ENCODE peak calls at places on chromosomes 7 and 10, in five cellular contexts. One of them, this sample, is unnamed.
A peak's percentile ranks its signal among the peaks of the same experiment; 100 is the strongest.

GRCh38 chr10:7488418-7488829 is 77.6 kb upstream of the SFMBT2 start:
- DNase-seq in lower leg skin: peak; percentile 70
- DNase-seq in epithelial cell of proximal tubule: no peak
- DNase-seq in BJ: no peak
- DNase-seq in sigmoid colon: peak; percentile 86
- DNase-seq in this sample: peak; percentile 18

GRCh38 chr10:121926669-121927360 is 1.0 kb downstream of the ATE1 start:
- DNase-seq in sigmoid colon: no peak
- DNase-seq in BJ: no peak
- DNase-seq in lower leg skin: no peak
- DNase-seq in epithelial cell of proximal tubule: no peak
- DNase-seq in this sample: no peak

GRCh38 chr7:77427996-77428603 is 12.0 kb upstream of the GSAP start:
- DNase-seq in sigmoid colon: no peak
- DNase-seq in epithelial cell of proximal tubule: no peak
- DNase-seq in BJ: peak; percentile 46
- DNase-seq in lower leg skin: no peak
- DNase-seq in this sample: no peak

GRCh38 chr7:44956157-44956766 is 22.6 kb downstream of the MYO1G start:
- DNase-seq in sigmoid colon: no peak
- DNase-seq in lower leg skin: peak; percentile 59
- DNase-seq in epithelial cell of proximal tubule: no peak
- DNase-seq in BJ: no peak
- DNase-seq in this sample: no peak

GRCh38 chr7:151244871-151245346 is 3.6 kb downstream of the SMARCD3 start:
- DNase-seq in BJ: no peak
- DNase-seq in lower leg skin: peak; percentile 80
- DNase-seq in sigmoid colon: peak; percentile 61
- DNase-seq in epithelial cell of proximal tubule: no peak
- DNase-seq in this sample: no peak

GRCh38 chr10:103153765-103154197 is 39.3 kb downstream of the NT5C2 start:
- DNase-seq in BJ: no peak
- DNase-seq in epithelial cell of proximal tubule: no peak
- DNase-seq in lower leg skin: no peak
- DNase-seq in sigmoid colon: no peak
- DNase-seq in this sample: peak; percentile 1

GRCh38 chr7:20783716-20784310 is 2.9 kb downstream of the SP8 start:
- DNase-seq in sigmoid colon: no peak
- DNase-seq in epithelial cell of proximal tubule: no peak
- DNase-seq in lower leg skin: peak; percentile 85
- DNase-seq in BJ: no peak
- DNase-seq in this sample: no peak

GRCh38 chr7:69635572-69636190 is 37.4 kb downstream of the AUTS2 start:
- DNase-seq in BJ: no peak
- DNase-seq in lower leg skin: no peak
- DNase-seq in sigmoid colon: no peak
- DNase-seq in epithelial cell of proximal tubule: no peak
- DNase-seq in this sample: no peak

GRCh38 chr7:42155836-42156540 is 81.0 kb downstream of the GLI3 start:
- DNase-seq in lower leg skin: no peak
- DNase-seq in BJ: no peak
- DNase-seq in sigmoid colon: no peak
- DNase-seq in epithelial cell of proximal tubule: no peak
- DNase-seq in this sample: no peak

GRCh38 chr7:128069367-128070364 is 38.4 kb upstream of the LRRC4 start:
- DNase-seq in BJ: no peak
- DNase-seq in lower leg skin: no peak
- DNase-seq in sigmoid colon: no peak
- DNase-seq in epithelial cell of proximal tubule: no peak
- DNase-seq in this sample: no peak

GRCh38 chr10:6148908-6149307 is 53.8 kb upstream of the PFKFB3 start:
- DNase-seq in BJ: no peak
- DNase-seq in lower leg skin: no peak
- DNase-seq in epithelial cell of proximal tubule: no peak
- DNase-seq in sigmoid colon: no peak
- DNase-seq in this sample: no peak

GRCh38 chr7:112495820-112496462 is 15.2 kb downstream of the LSMEM1 start:
- DNase-seq in epithelial cell of proximal tubule: peak; percentile 32
- DNase-seq in BJ: no peak
- DNase-seq in lower leg skin: no peak
- DNase-seq in sigmoid colon: peak; percentile 79
- DNase-seq in this sample: peak; percentile 71

GRCh38 chr10:118672766-118673715 is 77.6 kb upstream of the PRLHR start:
- DNase-seq in BJ: no peak
- DNase-seq in epithelial cell of proximal tubule: no peak
- DNase-seq in lower leg skin: no peak
- DNase-seq in sigmoid colon: peak; percentile 46
- DNase-seq in this sample: no peak

GRCh38 chr10:103053659-103054581 is 135.8 kb downstream of the CNNM2 start:
- DNase-seq in BJ: peak; percentile 25
- DNase-seq in sigmoid colon: peak; percentile 82
- DNase-seq in lower leg skin: peak; percentile 87
- DNase-seq in epithelial cell of proximal tubule: peak; percentile 37
- DNase-seq in this sample: peak; percentile 19

GRCh38 chr10:133309720-133310398 is 1.1 kb downstream of the ZNF511 start:
- DNase-seq in lower leg skin: no peak
- DNase-seq in BJ: no peak
- DNase-seq in epithelial cell of proximal tubule: no peak
- DNase-seq in sigmoid colon: no peak
- DNase-seq in this sample: no peak
- H3K4me3 ChIP-seq in lower leg skin: no peak overlapping the region
- H3K4me3 ChIP-seq in BJ: no peak overlapping the region
- H3K4me3 ChIP-seq in epithelial cell of proximal tubule: peak overlapping the region; percentile 44
- H3K4me3 ChIP-seq in sigmoid colon: no peak overlapping the region
- H3K4me3 ChIP-seq in this sample: no peak overlapping the region

GRCh38 chr10:15348579-15348978 is 22.5 kb downstream of the FAM171A1 start:
- DNase-seq in epithelial cell of proximal tubule: no peak
- DNase-seq in BJ: no peak
- DNase-seq in sigmoid colon: no peak
- DNase-seq in lower leg skin: peak; percentile 80
- DNase-seq in this sample: no peak
- H3K4me3 ChIP-seq in epithelial cell of proximal tubule: peak overlapping the region; percentile 48
- H3K4me3 ChIP-seq in BJ: peak overlapping the region; percentile 22
- H3K4me3 ChIP-seq in sigmoid colon: peak overlapping the region; percentile 22
- H3K4me3 ChIP-seq in lower leg skin: no peak overlapping the region
- H3K4me3 ChIP-seq in this sample: no peak overlapping the region

DNA sequence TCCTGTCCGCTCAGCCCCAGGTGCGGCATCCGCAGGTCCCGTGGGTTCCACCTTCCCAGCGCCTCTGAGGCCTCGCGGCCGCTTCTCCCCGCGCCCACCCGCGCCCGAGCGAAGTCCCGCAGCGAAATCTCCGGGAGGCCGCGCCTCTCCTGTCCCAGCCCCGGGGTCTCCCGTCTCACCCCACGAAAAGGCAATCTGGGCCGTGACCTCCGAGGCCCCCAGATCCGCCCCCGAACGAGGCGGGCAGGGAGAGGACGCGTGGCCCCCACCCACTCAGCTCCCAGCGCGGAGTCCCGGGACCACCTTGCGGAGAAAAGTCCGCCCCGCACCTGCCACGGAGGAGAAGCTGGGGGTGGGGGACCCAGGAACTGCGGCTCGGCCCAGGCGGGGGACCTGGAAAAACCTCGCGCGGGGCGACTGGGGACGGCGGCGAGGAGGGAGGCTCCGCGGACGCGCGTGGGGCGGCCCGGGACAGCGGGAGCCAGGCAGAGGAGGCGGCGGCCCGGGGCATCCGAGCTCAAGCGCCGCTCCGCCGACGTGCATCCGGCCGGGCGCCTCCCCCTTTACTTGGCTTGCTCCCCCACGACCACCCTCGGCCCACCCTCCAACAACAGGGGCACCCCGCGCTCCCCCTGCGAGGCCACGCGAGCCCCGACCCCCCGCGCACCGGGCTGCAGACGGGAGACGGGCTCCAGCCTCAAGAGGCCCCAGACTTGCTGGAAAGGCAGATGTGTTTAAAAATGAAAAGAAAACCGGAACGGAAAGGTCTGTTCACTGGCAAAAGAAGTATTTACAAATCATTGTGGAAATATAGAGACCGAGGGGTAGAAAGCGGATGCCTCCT is 33.0 kb upstream of the RNF32 start:
- DNase-seq in BJ: no peak
- DNase-seq in sigmoid colon: no peak
- DNase-seq in epithelial cell of proximal tubule: no peak
- DNase-seq in lower leg skin: peak; percentile 74
- DNase-seq in this sample: no peak
- H3K4me3 ChIP-seq in BJ: peak overlapping the region; percentile 30
- H3K4me3 ChIP-seq in sigmoid colon: peak overlapping the region; percentile 45
- H3K4me3 ChIP-seq in epithelial cell of proximal tubule: peak overlapping the region; percentile 49
- H3K4me3 ChIP-seq in lower leg skin: no peak overlapping the region
- H3K4me3 ChIP-seq in this sample: peak overlapping the region; percentile 36

DNA sequence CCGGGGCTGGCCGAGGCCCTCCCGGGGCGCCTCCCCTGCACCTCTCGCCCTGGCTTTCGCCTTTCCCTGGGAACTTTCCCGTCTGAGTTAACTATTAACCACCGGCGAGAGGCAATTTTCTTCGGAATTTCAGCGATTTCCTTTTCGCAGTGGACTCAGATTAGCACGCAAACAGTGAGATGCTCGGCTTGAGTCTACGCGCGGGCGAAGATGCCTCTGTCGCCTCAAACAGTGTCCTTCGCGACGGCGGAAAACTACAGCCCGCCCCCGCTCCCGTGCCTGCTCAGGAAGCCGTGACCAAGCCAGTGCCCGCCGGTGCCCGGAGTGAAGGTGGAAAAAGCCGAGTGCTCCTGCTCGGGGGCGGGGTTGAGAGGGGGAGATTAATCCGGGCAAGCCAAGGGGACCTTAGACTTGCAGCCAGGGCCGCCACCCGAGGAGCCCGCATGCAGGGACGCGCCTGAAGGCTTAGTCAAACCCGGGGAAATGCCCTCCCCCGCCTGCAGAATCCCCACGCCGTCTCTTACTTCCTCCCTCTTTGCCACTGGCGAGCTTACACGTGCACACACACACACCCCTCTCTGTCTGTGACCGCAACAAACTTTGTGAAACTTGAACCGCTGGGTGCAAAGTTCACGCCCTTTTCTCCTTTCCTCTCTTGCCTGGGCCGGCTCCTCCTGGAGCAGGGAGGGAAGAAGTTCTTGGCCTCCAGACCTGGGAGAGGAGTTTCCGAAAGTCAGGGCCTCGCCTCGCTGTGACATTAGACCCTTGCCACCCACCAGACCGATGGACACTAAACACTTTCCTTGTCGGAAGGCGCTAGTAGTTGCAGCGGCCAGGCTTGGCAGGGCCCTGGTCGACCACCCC is 14.4 kb upstream of the PAX2 start:
- DNase-seq in sigmoid colon: no peak
- DNase-seq in BJ: no peak
- DNase-seq in lower leg skin: no peak
- DNase-seq in epithelial cell of proximal tubule: no peak
- DNase-seq in this sample: no peak
- H3K4me3 ChIP-seq in sigmoid colon: peak overlapping the region; percentile 27
- H3K4me3 ChIP-seq in BJ: peak overlapping the region; percentile 6
- H3K4me3 ChIP-seq in lower leg skin: no peak overlapping the region
- H3K4me3 ChIP-seq in epithelial cell of proximal tubule: peak overlapping the region; percentile 64
- H3K4me3 ChIP-seq in this sample: no peak overlapping the region

GRCh38 chr7:148711191-148712102 is 12.7 kb downstream of the CUL1 start:
- DNase-seq in sigmoid colon: no peak
- DNase-seq in lower leg skin: no peak
- DNase-seq in epithelial cell of proximal tubule: no peak
- DNase-seq in BJ: no peak
- DNase-seq in this sample: no peak
- H3K4me3 ChIP-seq in sigmoid colon: no peak overlapping the region
- H3K4me3 ChIP-seq in lower leg skin: no peak overlapping the region
- H3K4me3 ChIP-seq in epithelial cell of proximal tubule: no peak overlapping the region
- H3K4me3 ChIP-seq in BJ: no peak overlapping the region
- H3K4me3 ChIP-seq in this sample: no peak overlapping the region

GRCh38 chr10:107163904-107164861 is at the start of gene SORCS1:
- DNase-seq in epithelial cell of proximal tubule: no peak
- DNase-seq in BJ: no peak
- DNase-seq in lower leg skin: no peak
- DNase-seq in sigmoid colon: peak; percentile 78
- DNase-seq in this sample: no peak
- H3K4me3 ChIP-seq in epithelial cell of proximal tubule: peak within 1 kb of the TSS; percentile 33
- H3K4me3 ChIP-seq in BJ: no peak within 1 kb of the TSS
- H3K4me3 ChIP-seq in lower leg skin: peak within 1 kb of the TSS; percentile 23
- H3K4me3 ChIP-seq in sigmoid colon: peak within 1 kb of the TSS; percentile 63
- H3K4me3 ChIP-seq in this sample: peak within 1 kb of the TSS; percentile 27

GRCh38 chr7:73894851-73895441 is 34.0 kb downstream of the TMEM270 start:
- DNase-seq in sigmoid colon: peak; percentile 92
- DNase-seq in lower leg skin: peak; percentile 97
- DNase-seq in BJ: peak; percentile 99
- DNase-seq in epithelial cell of proximal tubule: no peak
- DNase-seq in this sample: peak; percentile 89
- H3K4me3 ChIP-seq in sigmoid colon: no peak overlapping the region
- H3K4me3 ChIP-seq in lower leg skin: no peak overlapping the region
- H3K4me3 ChIP-seq in BJ: no peak overlapping the region
- H3K4me3 ChIP-seq in epithelial cell of proximal tubule: no peak overlapping the region
- H3K4me3 ChIP-seq in this sample: no peak overlapping the region

GRCh38 chr10:114825513-114826253 is 4.1 kb downstream of the FHIP2A start:
- DNase-seq in lower leg skin: no peak
- DNase-seq in epithelial cell of proximal tubule: peak; percentile 52
- DNase-seq in sigmoid colon: no peak
- DNase-seq in BJ: peak; percentile 97
- DNase-seq in this sample: peak; percentile 43

GRCh38 chr10:114821293-114821914 is at the start of gene FHIP2A:
- DNase-seq in epithelial cell of proximal tubule: no peak
- DNase-seq in lower leg skin: peak; percentile 95
- DNase-seq in sigmoid colon: peak; percentile 82
- DNase-seq in BJ: no peak
- DNase-seq in this sample: peak; percentile 24

GRCh38 chr10:114821915-114822770 is 563 bp downstream of the FHIP2A start:
- DNase-seq in sigmoid colon: peak; percentile 72
- DNase-seq in lower leg skin: peak; percentile 90
- DNase-seq in epithelial cell of proximal tubule: no peak
- DNase-seq in BJ: no peak
- DNase-seq in this sample: no peak

GRCh38 chr10:114822771-114823463 is 1.3 kb downstream of the FHIP2A start:
- DNase-seq in epithelial cell of proximal tubule: peak; percentile 35
- DNase-seq in lower leg skin: no peak
- DNase-seq in sigmoid colon: no peak
- DNase-seq in BJ: peak; percentile 51
- DNase-seq in this sample: peak; percentile 31

DNA sequence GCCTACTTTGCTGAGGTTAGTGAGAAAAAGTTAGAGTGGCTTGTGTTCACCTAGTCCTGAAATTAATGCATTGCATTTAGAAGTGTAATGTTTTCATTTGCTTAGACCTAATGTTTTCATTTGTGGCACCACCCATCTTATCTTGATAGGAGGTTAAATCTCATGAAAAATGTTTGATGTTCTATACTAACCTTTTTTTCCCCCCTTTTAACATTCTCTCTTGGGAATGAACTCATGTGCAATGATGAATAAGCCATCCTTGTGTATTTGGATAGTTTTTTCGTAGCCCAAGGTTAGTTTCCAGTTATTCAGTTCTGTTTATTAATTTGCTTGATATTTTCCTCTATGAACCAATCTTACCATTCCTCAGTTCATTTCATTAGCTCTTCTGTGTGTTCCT is 2.8 kb downstream of the FHIP2A start:
- DNase-seq in epithelial cell of proximal tubule: no peak
- DNase-seq in BJ: no peak
- DNase-seq in sigmoid colon: no peak
- DNase-seq in lower leg skin: no peak
- DNase-seq in this sample: no peak
- H3K4me3 ChIP-seq in epithelial cell of proximal tubule: no peak overlapping the region
- H3K4me3 ChIP-seq in BJ: peak overlapping the region; percentile 11
- H3K4me3 ChIP-seq in sigmoid colon: peak overlapping the region; percentile 82
- H3K4me3 ChIP-seq in lower leg skin: no peak overlapping the region
- H3K4me3 ChIP-seq in this sample: no peak overlapping the region

GRCh38 chr10:33196377-33196706 is 138.1 kb downstream of the NRP1 start:
- DNase-seq in BJ: no peak
- DNase-seq in lower leg skin: no peak
- DNase-seq in epithelial cell of proximal tubule: no peak
- DNase-seq in sigmoid colon: no peak
- DNase-seq in this sample: no peak
- H3K4me3 ChIP-seq in BJ: no peak overlapping the region
- H3K4me3 ChIP-seq in lower leg skin: no peak overlapping the region
- H3K4me3 ChIP-seq in epithelial cell of proximal tubule: no peak overlapping the region
- H3K4me3 ChIP-seq in sigmoid colon: no peak overlapping the region
- H3K4me3 ChIP-seq in this sample: no peak overlapping the region

GRCh38 chr10:50620899-50621298 is 2.9 kb downstream of the SGMS1 start:
- DNase-seq in sigmoid colon: no peak
- DNase-seq in lower leg skin: no peak
- DNase-seq in BJ: no peak
- DNase-seq in epithelial cell of proximal tubule: no peak
- DNase-seq in this sample: no peak
- H3K4me3 ChIP-seq in sigmoid colon: no peak overlapping the region
- H3K4me3 ChIP-seq in lower leg skin: no peak overlapping the region
- H3K4me3 ChIP-seq in BJ: no peak overlapping the region
- H3K4me3 ChIP-seq in epithelial cell of proximal tubule: no peak overlapping the region
- H3K4me3 ChIP-seq in this sample: no peak overlapping the region